ENCODE peak calls at places on chromosomes 7 and 10, in five cellular contexts. K, L, G, V and Z are unnamed samples.
A peak's percentile ranks its signal among the peaks of the same experiment; 100 is the strongest.

GRCh38 chr10:97584798-97585438 is 729 bp downstream of the HOGA1 start:
- DNase-seq in L (no peak), G (no peak), V (no peak), K (no peak), Z (no peak)

GRCh38 chr7:44959956-44960640 is 18.7 kb downstream of the MYO1G start:
- DNase-seq in L (no peak), G (no peak), K (no peak), V (no peak), Z (no peak)

GRCh38 chr10:51010977-51011376 is 63.3 kb upstream of the PRKG1 start:
- DNase-seq in K (peak; percentile 40), G (peak; percentile 60), L (no peak), V (peak; percentile 57), Z (no peak)

GRCh38 chr7:91424372-91424771 is 160.1 kb downstream of the FZD1 start:
- DNase-seq in V (peak; percentile 44), K (peak; percentile 9), G (no peak), L (no peak), Z (no peak)

GRCh38 chr7:157007470-157008066 is 2.9 kb downstream of the MNX1 start:
- DNase-seq in G (no peak), K (no peak), V (peak; percentile 40), L (no peak), Z (no peak)

GRCh38 chr10:2392145-2392812 is 655.0 kb upstream of the ADARB2 start:
- DNase-seq in K (no peak), V (no peak), L (no peak), G (peak; percentile 15), Z (no peak)

GRCh38 chr7:107996072-107996824 is 6.7 kb downstream of the LAMB1 start:
- DNase-seq in G (no peak), V (peak; percentile 55), K (no peak), L (no peak), Z (no peak)

GRCh38 chr10:983951-984705 is 4.1 kb upstream of the GTPBP4 start:
- DNase-seq in V (no peak), K (no peak), L (no peak), G (peak; percentile 82), Z (peak; percentile 62)

GRCh38 chr7:76225379-76225778 is 23.7 kb downstream of the SRRM3 start:
- DNase-seq in K (peak; percentile 79), V (peak; percentile 88), G (peak; percentile 72), L (peak; percentile 26), Z (no peak)

GRCh38 chr7:149595541-149595940 is 97.9 kb upstream of the ZNF746 start:
- DNase-seq in L (no peak), G (no peak), V (no peak), K (peak; percentile 49), Z (no peak)

GRCh38 chr7:1418505-1419309 is 40.6 kb downstream of the MICALL2 start:
- DNase-seq in V (peak; percentile 79), G (no peak), K (no peak), L (no peak), Z (no peak)

GRCh38 chr10:68154211-68154497 is 44.9 kb downstream of the MYPN start:
- DNase-seq in L (peak; percentile 63), G (no peak), V (peak; percentile 29), K (peak; percentile 31), Z (no peak)

GRCh38 chr7:91519241-91520200 is 255.3 kb downstream of the FZD1 start:
- DNase-seq in K (no peak), G (no peak), L (no peak), V (peak; percentile 85), Z (no peak)

GRCh38 chr10:1536341-1536740 is 201.0 kb downstream of the ADARB2 start:
- DNase-seq in L (no peak), V (no peak), K (no peak), G (no peak), Z (no peak)

GRCh38 chr10:77104459-77104980 is 533.1 kb downstream of the KCNMA1 start:
- DNase-seq in K (no peak), L (peak; percentile 54), G (no peak), V (no peak), Z (peak; percentile 50)

GRCh38 chr7:117683736-117684135 is 189.5 kb downstream of the CTTNBP2 start:
- DNase-seq in G (no peak), K (no peak), V (no peak), L (no peak), Z (no peak)

GRCh38 chr10:12949248-12949647 is 52.3 kb downstream of the CCDC3 start:
- DNase-seq in V (no peak), K (no peak), G (no peak), L (no peak), Z (no peak)

GRCh38 chr7:46738165-46738564 is 817.1 kb upstream of the IGFBP3 start:
- DNase-seq in V (no peak), G (no peak), K (no peak), L (no peak), Z (no peak)

GRCh38 chr7:135672560-135673359 is 10.4 kb downstream of the STMP1 start:
- DNase-seq in L (no peak), K (peak; percentile 70), V (peak; percentile 67), G (peak; percentile 67), Z (no peak)

GRCh38 chr10:67550042-67550441 is 146.0 kb downstream of the CTNNA3 start:
- DNase-seq in G (no peak), L (no peak), V (no peak), K (no peak), Z (no peak)

GRCh38 chr10:33377658-33378025 is 43.2 kb upstream of the NRP1 start:
- DNase-seq in V (no peak), G (no peak), K (no peak), L (no peak), Z (no peak)

GRCh38 chr7:113289140-113289740 is 170.9 kb upstream of the SMIM30 start:
- DNase-seq in G (peak; percentile 39), V (peak; percentile 66), L (no peak), K (peak; percentile 52), Z (no peak)

GRCh38 chr10:60943372-60944158 is 420 bp downstream of the RHOBTB1 start:
- DNase-seq in V (peak; percentile 75), L (peak; percentile 77), K (peak; percentile 74), G (peak; percentile 81), Z (peak; percentile 76)

GRCh38 chr7:139750459-139751095 is 27.2 kb downstream of the HIPK2 start:
- DNase-seq in V (no peak), L (no peak), G (no peak), K (no peak), Z (no peak)

GRCh38 chr10:62450905-62451605 is 76.9 kb downstream of the ZNF365 start:
- DNase-seq in L (no peak), K (no peak), G (no peak), V (no peak), Z (no peak)

GRCh38 chr7:12889391-12889790 is 202.0 kb downstream of the ARL4A start:
- DNase-seq in K (no peak), L (no peak), V (no peak), G (no peak), Z (no peak)

GRCh38 chr7:94396606-94397005 is 1.9 kb downstream of the COL1A2 start:
- DNase-seq in L (no peak), G (no peak), K (no peak), V (no peak), Z (no peak)

GRCh38 chr10:68705548-68705947 is 15.5 kb upstream of the CCAR1 start:
- DNase-seq in G (no peak), V (no peak), L (no peak), K (no peak), Z (no peak)

GRCh38 chr10:61943699-61944444 is 42.4 kb downstream of the ARID5B start:
- DNase-seq in V (no peak), G (no peak), K (no peak), L (no peak), Z (no peak)

DNA sequence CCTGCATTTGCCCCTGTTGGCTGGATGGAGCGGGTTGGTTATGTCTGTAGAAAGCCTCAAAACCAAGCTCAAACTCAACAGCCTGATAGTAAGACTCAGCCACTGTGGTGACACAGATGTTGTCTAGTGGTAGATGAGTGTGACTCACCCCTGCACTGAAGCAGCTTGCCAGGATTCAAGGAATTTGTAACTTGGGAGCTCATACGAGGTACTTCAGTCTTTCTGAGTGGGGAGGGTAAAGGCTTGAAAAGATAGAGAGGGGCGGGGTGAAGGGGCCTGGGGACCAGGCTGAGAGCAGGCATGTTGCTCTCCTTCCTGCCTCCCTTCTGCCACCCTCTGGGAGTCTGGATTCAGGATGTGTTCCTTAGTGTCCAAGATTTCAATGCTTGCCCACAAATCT is 22.9 kb upstream of the AQP1 start:
- DNase-seq in V (no peak), G (peak; percentile 55), K (peak; percentile 39), L (no peak), Z (peak; percentile 75)
- TF ChIP-seq CTCF in V (no peak), G (no peak), K (peak; percentile 18), L (no peak), Z (no peak)

GRCh38 chr10:126585249-126585986 is 85.1 kb downstream of the C10orf90 start:
- DNase-seq in L (no peak), K (no peak), G (no peak), V (peak; percentile 38), Z (no peak)

GRCh38 chr10:126586878-126587277 is 83.6 kb downstream of the C10orf90 start:
- DNase-seq in L (no peak), V (no peak), K (no peak), G (no peak), Z (no peak)

GRCh38 chr10:126588024-126588423 is 82.5 kb downstream of the C10orf90 start:
- DNase-seq in L (no peak), K (no peak), G (no peak), V (no peak), Z (no peak)

GRCh38 chr10:126583507-126584200 is 86.8 kb downstream of the C10orf90 start:
- DNase-seq in K (no peak), L (no peak), V (no peak), G (no peak), Z (no peak)

GRCh38 chr10:126584836-126585235 is 85.7 kb downstream of the C10orf90 start:
- DNase-seq in G (no peak), V (no peak), L (no peak), K (no peak), Z (no peak)
- H3K27me3 ChIP-seq in G (peaks cover 22% of the 10 kb centered on the region), V (no peaks in the 10 kb centered on the region), L (no peaks in the 10 kb centered on the region), K (no peaks in the 10 kb centered on the region), Z (peaks cover 3% of the 10 kb centered on the region)

GRCh38 chr10:131577786-131578471 is 266.4 kb upstream of the TCERG1L start:
- DNase-seq in G (no peak), V (no peak), K (no peak), L (no peak), Z (peak; percentile 27)

GRCh38 chr10:131576341-131577177 is 265.0 kb upstream of the TCERG1L start:
- DNase-seq in V (no peak), L (no peak), K (no peak), G (no peak), Z (peak; percentile 23)

GRCh38 chr10:131578472-131578970 is 267.0 kb upstream of the TCERG1L start:
- DNase-seq in G (no peak), V (no peak), L (no peak), K (no peak), Z (peak; percentile 24)

GRCh38 chr10:131575877-131576276 is 264.4 kb upstream of the TCERG1L start:
- DNase-seq in L (no peak), G (no peak), K (no peak), V (no peak), Z (peak; percentile 20)

GRCh38 chr10:131577178-131577555 is 265.6 kb upstream of the TCERG1L start:
- DNase-seq in G (no peak), K (no peak), V (no peak), L (no peak), Z (no peak)
- H3K4me1 ChIP-seq in G (no peaks in the 10 kb centered on the region), K (no peaks in the 10 kb centered on the region), V (peaks cover 8% of the 10 kb centered on the region), L (no peaks in the 10 kb centered on the region), Z (no peaks in the 10 kb centered on the region)

DNA sequence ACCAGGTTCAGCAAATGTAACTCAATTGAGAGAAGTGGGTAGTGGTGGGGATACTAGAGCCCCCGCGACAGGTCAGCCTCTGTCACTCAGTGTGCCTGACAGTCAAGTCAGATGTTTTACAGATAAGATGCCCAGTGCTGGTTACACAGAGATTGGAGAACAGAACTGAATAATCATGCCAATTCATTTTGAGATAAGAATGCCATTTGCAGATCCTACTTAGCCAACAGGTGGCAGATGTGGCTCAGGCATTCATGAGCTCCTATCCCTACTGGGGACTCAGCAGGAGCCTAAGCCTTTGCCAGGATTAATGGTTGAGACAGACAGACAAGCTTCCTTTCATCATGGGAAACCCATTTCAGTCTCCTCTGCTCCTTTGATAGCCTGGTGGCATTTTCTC is 137.8 kb downstream of the MAPK8 start:
- DNase-seq in L (no peak), V (peak; percentile 85), K (peak; percentile 34), G (peak; percentile 23), Z (no peak)
- TF ChIP-seq CTCF in L (peak; percentile 28), V (peak; percentile 50), K (peak; percentile 12), G (peak; percentile 20), Z (no peak)